ENCODE peak calls at places on chromosomes 3 and 15, in five cellular contexts. One of them, this sample, is unnamed.

GRCh38 chr3:121660356-121661171 is at the start of gene HCLS1:
- DNase-seq in GM23338: peak; percentile 12
- DNase-seq in K562: peak; percentile 36
- DNase-seq in endothelial cell of umbilical vein: peak; percentile 72
- DNase-seq in HepG2: no peak
- DNase-seq in this sample: no peak

GRCh38 chr3:189172668-189173419 is 1.1 kb downstream of the TPRG1 start:
- DNase-seq in K562: no peak
- DNase-seq in HepG2: no peak
- DNase-seq in GM23338: no peak
- DNase-seq in endothelial cell of umbilical vein: no peak
- DNase-seq in this sample: peak; percentile 12

GRCh38 chr15:43440721-43441281 is 52.2 kb downstream of the TP53BP1 start:
- DNase-seq in endothelial cell of umbilical vein: peak; percentile 94
- DNase-seq in GM23338: peak; percentile 45
- DNase-seq in K562: peak; percentile 87
- DNase-seq in HepG2: peak; percentile 84
- DNase-seq in this sample: peak; percentile 69

GRCh38 chr3:151766454-151766853 is 32.7 kb downstream of the AADACL2 start:
- DNase-seq in GM23338: no peak
- DNase-seq in HepG2: no peak
- DNase-seq in endothelial cell of umbilical vein: peak; percentile 85
- DNase-seq in K562: no peak
- DNase-seq in this sample: no peak

GRCh38 chr3:179149239-179149887 is 1.2 kb downstream of the PIK3CA start:
- DNase-seq in endothelial cell of umbilical vein: no peak
- DNase-seq in GM23338: peak; percentile 19
- DNase-seq in K562: peak; percentile 47
- DNase-seq in HepG2: peak; percentile 14
- DNase-seq in this sample: no peak

GRCh38 chr15:40242216-40242599 is 3.3 kb downstream of the PAK6 start:
- DNase-seq in HepG2: no peak
- DNase-seq in GM23338: no peak
- DNase-seq in K562: no peak
- DNase-seq in endothelial cell of umbilical vein: no peak
- DNase-seq in this sample: no peak

GRCh38 chr3:127566801-127567200 is 23.7 kb downstream of the TPRA1 start:
- DNase-seq in GM23338: no peak
- DNase-seq in endothelial cell of umbilical vein: no peak
- DNase-seq in K562: no peak
- DNase-seq in HepG2: no peak
- DNase-seq in this sample: no peak

GRCh38 chr3:112759210-112759609 is 87.5 kb downstream of the CD200R1L start:
- DNase-seq in HepG2: no peak
- DNase-seq in endothelial cell of umbilical vein: no peak
- DNase-seq in GM23338: no peak
- DNase-seq in K562: no peak
- DNase-seq in this sample: no peak

GRCh38 chr3:13229291-13229949 is 156.2 kb upstream of the IQSEC1 start:
- DNase-seq in endothelial cell of umbilical vein: no peak
- DNase-seq in GM23338: peak; percentile 87
- DNase-seq in K562: peak; percentile 67
- DNase-seq in HepG2: peak; percentile 37
- DNase-seq in this sample: no peak

GRCh38 chr3:18806633-18807032 is 341.7 kb upstream of the KCNH8 start:
- DNase-seq in endothelial cell of umbilical vein: no peak
- DNase-seq in HepG2: no peak
- DNase-seq in K562: no peak
- DNase-seq in GM23338: no peak
- DNase-seq in this sample: no peak

GRCh38 chr15:60323322-60323721 is 74.5 kb downstream of the ANXA2 start:
- DNase-seq in GM23338: no peak
- DNase-seq in K562: no peak
- DNase-seq in endothelial cell of umbilical vein: no peak
- DNase-seq in HepG2: no peak
- DNase-seq in this sample: no peak

GRCh38 chr15:66936115-66936863 is 129.1 kb upstream of the SMAD3 start:
- DNase-seq in GM23338: no peak
- DNase-seq in HepG2: no peak
- DNase-seq in endothelial cell of umbilical vein: no peak
- DNase-seq in K562: no peak
- DNase-seq in this sample: no peak

GRCh38 chr3:126540342-126540849 is 16.4 kb downstream of the CHST13 start:
- DNase-seq in endothelial cell of umbilical vein: peak; percentile 11
- DNase-seq in HepG2: no peak
- DNase-seq in K562: peak; percentile 45
- DNase-seq in GM23338: no peak
- DNase-seq in this sample: peak; percentile 65

GRCh38 chr3:59573911-59574310 is 524.1 kb upstream of the CFAP20DC start:
- DNase-seq in K562: no peak
- DNase-seq in GM23338: no peak
- DNase-seq in HepG2: no peak
- DNase-seq in endothelial cell of umbilical vein: no peak
- DNase-seq in this sample: no peak

GRCh38 chr15:90227336-90227735 is 6.4 kb downstream of the CIB1 start:
- DNase-seq in endothelial cell of umbilical vein: no peak
- DNase-seq in K562: no peak
- DNase-seq in HepG2: no peak
- DNase-seq in GM23338: no peak
- DNase-seq in this sample: no peak

GRCh38 chr3:44960387-44961026 is 15.5 kb downstream of the ZDHHC3 start:
- DNase-seq in K562: no peak
- DNase-seq in GM23338: no peak
- DNase-seq in endothelial cell of umbilical vein: no peak
- DNase-seq in HepG2: no peak
- DNase-seq in this sample: no peak

GRCh38 chr3:58059349-58060321 is 51.4 kb downstream of the FLNB start:
- DNase-seq in K562: peak; percentile 56
- DNase-seq in endothelial cell of umbilical vein: peak; percentile 74
- DNase-seq in GM23338: no peak
- DNase-seq in HepG2: peak; percentile 99
- DNase-seq in this sample: no peak

GRCh38 chr3:193869221-193870201 is 266.4 kb upstream of the HES1 start:
- DNase-seq in HepG2: no peak
- DNase-seq in GM23338: peak; percentile 77
- DNase-seq in K562: no peak
- DNase-seq in endothelial cell of umbilical vein: peak; percentile 69
- DNase-seq in this sample: no peak

GRCh38 chr3:12180218-12180617 is 21.5 kb upstream of the TIMP4 start:
- DNase-seq in K562: no peak
- DNase-seq in HepG2: no peak
- DNase-seq in endothelial cell of umbilical vein: peak; percentile 60
- DNase-seq in GM23338: no peak
- DNase-seq in this sample: no peak

GRCh38 chr3:123071146-123071545 is 4.3 kb downstream of the PDIA5 start:
- DNase-seq in endothelial cell of umbilical vein: no peak
- DNase-seq in HepG2: peak; percentile 23
- DNase-seq in GM23338: peak; percentile 75
- DNase-seq in K562: no peak
- DNase-seq in this sample: no peak

GRCh38 chr3:155743616-155744015 is 1.3 kb downstream of the PLCH1 start:
- DNase-seq in GM23338: no peak
- DNase-seq in HepG2: no peak
- DNase-seq in K562: no peak
- DNase-seq in endothelial cell of umbilical vein: peak; percentile 6
- DNase-seq in this sample: no peak

GRCh38 chr3:30399394-30400181 is 206.8 kb upstream of the TGFBR2 start:
- DNase-seq in GM23338: peak; percentile 21
- DNase-seq in endothelial cell of umbilical vein: no peak
- DNase-seq in HepG2: no peak
- DNase-seq in K562: no peak
- DNase-seq in this sample: no peak

DNA sequence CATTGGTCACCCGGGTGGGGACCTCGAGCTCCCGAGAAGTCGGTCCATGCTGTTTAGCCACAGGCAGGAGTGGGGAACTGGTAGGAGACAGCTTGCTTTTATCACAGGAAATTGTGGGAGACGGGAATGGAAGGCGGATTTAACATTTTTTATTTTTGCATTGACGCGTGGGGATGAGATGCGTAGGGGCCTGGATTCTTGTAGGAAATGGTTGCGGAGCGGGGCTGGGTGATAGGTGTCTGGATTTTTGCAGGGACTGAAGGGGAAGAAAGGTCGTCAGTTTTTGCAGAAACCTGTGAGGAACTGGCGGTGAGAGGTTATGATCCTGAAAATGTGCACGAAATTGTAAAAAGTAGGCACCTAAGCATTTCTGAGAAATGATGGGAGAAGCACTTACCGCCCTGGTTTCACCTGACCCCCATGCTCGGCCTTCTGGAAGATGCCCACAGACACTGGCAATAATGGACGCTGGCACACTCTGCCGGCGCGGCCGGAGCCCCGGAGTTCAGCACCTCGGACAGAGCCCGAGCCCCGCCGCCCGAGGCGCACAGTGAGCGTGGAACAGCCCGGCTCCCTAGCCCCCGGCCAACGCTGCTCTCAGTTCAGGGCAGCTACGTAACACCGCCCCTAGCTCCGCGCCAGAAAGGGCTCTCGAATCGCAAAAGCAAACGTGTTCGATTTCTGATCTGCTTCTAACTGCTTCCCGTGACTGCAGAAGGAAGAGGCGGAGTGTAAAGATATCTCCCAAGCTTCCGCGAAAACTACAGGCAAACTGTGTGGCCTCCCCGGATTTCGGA is 928 bp downstream of the ANKRD34C start:
- DNase-seq in GM23338: peak; percentile 89
- DNase-seq in endothelial cell of umbilical vein: peak; percentile 34
- DNase-seq in HepG2: no peak
- DNase-seq in K562: peak; percentile 32
- DNase-seq in this sample: no peak
- TF ChIP-seq EZH2 in GM23338: peak; percentile 31
- TF ChIP-seq EZH2 in endothelial cell of umbilical vein: no peak
- TF ChIP-seq EZH2 in HepG2: no peak
- TF ChIP-seq EZH2 in K562: no peak
- TF ChIP-seq EZH2 in this sample: no peak

DNA sequence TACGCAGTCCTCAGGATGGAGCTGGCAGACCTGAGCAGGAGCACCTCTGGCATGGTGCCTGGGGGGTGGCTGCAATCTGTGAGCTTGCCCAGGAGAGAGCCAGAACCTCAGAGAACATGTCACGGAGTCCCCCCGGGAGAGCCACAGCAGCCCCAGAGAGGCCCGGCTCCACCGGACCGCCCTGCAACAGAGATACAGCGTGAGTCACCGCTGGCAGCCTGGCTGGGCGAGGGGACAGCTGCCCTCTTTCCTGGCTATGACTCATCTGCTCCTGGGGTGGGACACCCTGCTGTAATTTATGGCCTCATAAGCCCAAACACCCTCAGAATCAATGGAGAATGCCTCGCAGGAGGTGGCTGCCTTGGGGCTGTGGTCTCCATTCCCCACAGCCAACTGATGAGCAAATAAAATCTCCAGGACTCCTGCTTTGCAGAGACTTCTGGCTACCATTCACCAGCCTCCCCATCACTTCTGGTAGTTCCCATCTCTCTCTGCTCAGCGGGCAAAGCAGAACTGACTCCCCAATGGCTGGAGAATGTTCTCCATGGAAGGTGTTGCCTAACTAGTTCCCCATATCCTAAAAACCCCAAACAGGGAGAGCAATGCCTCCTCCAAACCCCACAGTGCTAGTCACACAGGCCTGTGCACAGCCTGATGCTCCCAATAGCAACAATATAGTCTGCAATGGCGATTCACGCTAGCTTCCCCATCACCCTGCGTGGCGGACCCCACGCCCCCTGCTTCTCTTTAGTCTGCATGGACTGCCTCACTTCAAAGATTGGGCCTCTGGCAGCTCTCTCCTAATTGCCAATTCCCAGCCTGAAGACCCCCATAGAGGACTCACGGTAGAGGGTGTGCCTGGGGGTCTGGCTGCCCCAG is 21.6 kb downstream of the ACSBG1 start:
- DNase-seq in HepG2: peak; percentile 23
- DNase-seq in K562: peak; percentile 78
- DNase-seq in GM23338: no peak
- DNase-seq in endothelial cell of umbilical vein: peak; percentile 72
- DNase-seq in this sample: no peak
- TF ChIP-seq POLR2AphosphoS5 in HepG2: no peak
- TF ChIP-seq POLR2AphosphoS5 in K562: no peak
- TF ChIP-seq POLR2AphosphoS5 in GM23338: no peak
- TF ChIP-seq POLR2AphosphoS5 in endothelial cell of umbilical vein: no peak
- TF ChIP-seq POLR2AphosphoS5 in this sample: no peak

GRCh38 chr15:70586241-70586640 is 177.1 kb downstream of the UACA start:
- DNase-seq in HepG2: no peak
- DNase-seq in K562: no peak
- DNase-seq in GM23338: no peak
- DNase-seq in endothelial cell of umbilical vein: no peak
- DNase-seq in this sample: no peak

GRCh38 chr15:70584838-70585706 is 178.3 kb downstream of the UACA start:
- DNase-seq in K562: no peak
- DNase-seq in GM23338: peak; percentile 85
- DNase-seq in endothelial cell of umbilical vein: no peak
- DNase-seq in HepG2: peak; percentile 84
- DNase-seq in this sample: no peak

GRCh38 chr15:70585707-70586034 is 177.7 kb downstream of the UACA start:
- DNase-seq in GM23338: no peak
- DNase-seq in K562: no peak
- DNase-seq in HepG2: peak; percentile 16
- DNase-seq in endothelial cell of umbilical vein: no peak
- DNase-seq in this sample: no peak

GRCh38 chr15:70582143-70582945 is 181.0 kb downstream of the UACA start:
- DNase-seq in GM23338: no peak
- DNase-seq in endothelial cell of umbilical vein: no peak
- DNase-seq in K562: no peak
- DNase-seq in HepG2: no peak
- DNase-seq in this sample: no peak

DNA sequence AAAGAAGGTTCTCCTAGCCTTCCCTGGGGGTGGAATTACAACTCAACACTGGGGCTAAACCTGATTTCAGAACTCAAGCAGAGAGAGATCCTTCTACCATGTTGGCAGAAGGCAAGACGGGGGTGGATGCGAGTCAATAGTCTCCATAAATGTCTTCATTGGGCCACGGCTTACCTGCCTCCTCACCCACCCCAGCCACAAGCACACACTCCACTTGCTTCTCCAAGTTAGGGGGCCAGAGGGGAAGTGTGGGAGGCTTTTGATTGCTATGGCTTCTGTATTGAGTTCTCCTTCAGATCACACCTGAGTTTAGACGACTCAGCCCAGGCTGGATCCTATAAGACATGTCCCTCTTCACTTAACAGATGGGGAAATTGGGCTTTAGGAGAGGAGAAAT is 178.9 kb downstream of the UACA start:
- DNase-seq in K562: no peak
- DNase-seq in HepG2: no peak
- DNase-seq in endothelial cell of umbilical vein: no peak
- DNase-seq in GM23338: no peak
- DNase-seq in this sample: no peak
- H3K4me3 ChIP-seq in K562: no peak overlapping the region
- H3K4me3 ChIP-seq in HepG2: peak overlapping the region; percentile 73
- H3K4me3 ChIP-seq in endothelial cell of umbilical vein: no peak overlapping the region
- H3K4me3 ChIP-seq in GM23338: peak overlapping the region; percentile 69
- H3K4me3 ChIP-seq in this sample: no peak overlapping the region

DNA sequence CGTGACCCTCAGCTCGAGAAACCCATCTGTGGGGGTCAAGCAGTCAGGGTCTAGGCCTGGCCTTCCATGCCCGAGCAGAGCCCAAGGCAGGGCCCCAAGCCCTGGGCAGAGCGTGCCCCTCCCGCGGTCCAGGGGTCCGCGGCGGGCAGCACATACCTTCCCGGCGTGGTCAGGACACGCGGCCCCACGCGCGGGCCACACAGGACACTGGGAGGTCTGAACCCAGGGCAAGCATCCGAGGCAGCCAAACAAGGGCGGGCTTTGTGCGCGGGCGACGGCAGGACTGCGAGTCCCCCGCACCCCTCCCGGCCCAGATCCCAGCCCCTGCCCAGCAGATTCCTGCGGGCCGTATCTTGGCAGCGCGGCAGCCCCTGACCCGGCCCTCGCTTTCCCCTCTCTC is 61.6 kb upstream of the ACAN start:
- DNase-seq in endothelial cell of umbilical vein: no peak
- DNase-seq in HepG2: no peak
- DNase-seq in GM23338: peak; percentile 35
- DNase-seq in K562: no peak
- DNase-seq in this sample: no peak
- TF ChIP-seq EZH2 in endothelial cell of umbilical vein: no peak
- TF ChIP-seq EZH2 in HepG2: no peak
- TF ChIP-seq EZH2 in GM23338: no peak
- TF ChIP-seq EZH2 in K562: no peak
- TF ChIP-seq EZH2 in this sample: no peak